ENCODE peak calls at places on chromosomes 3 and 15, in four cellular contexts. One of them, this sample, is unnamed.

GRCh38 chr3:119206611-119207511 is 33.5 kb downstream of the UPK1B start:
- DNase-seq in activated CD4-positive, CD25-positive, alpha-beta regulatory T cell treated with anti-CD3 and anti-CD28 coated beads, Interleukin-2, amount 50 U/mL, for 16 hours: no peak
- DNase-seq in stimulated activated CD4-positive, alpha-beta T cell treated with anti-CD3 and anti-CD28 coated beads, Interleukin-4, amount 100 ng/mL, for 48 hours: no peak
- DNase-seq in germinal center: no peak
- DNase-seq in this sample: no peak

GRCh38 chr3:181689546-181689945 is 22.2 kb upstream of the SOX2 start:
- DNase-seq in activated CD4-positive, CD25-positive, alpha-beta regulatory T cell treated with anti-CD3 and anti-CD28 coated beads, Interleukin-2, amount 50 U/mL, for 16 hours: no peak
- DNase-seq in stimulated activated CD4-positive, alpha-beta T cell treated with anti-CD3 and anti-CD28 coated beads, Interleukin-4, amount 100 ng/mL, for 48 hours: no peak
- DNase-seq in germinal center: no peak
- DNase-seq in this sample: no peak

GRCh38 chr3:43629254-43629653 is 7.4 kb upstream of the ANO10 start:
- DNase-seq in activated CD4-positive, CD25-positive, alpha-beta regulatory T cell treated with anti-CD3 and anti-CD28 coated beads, Interleukin-2, amount 50 U/mL, for 16 hours: no peak
- DNase-seq in stimulated activated CD4-positive, alpha-beta T cell treated with anti-CD3 and anti-CD28 coated beads, Interleukin-4, amount 100 ng/mL, for 48 hours: no peak
- DNase-seq in germinal center: no peak
- DNase-seq in this sample: no peak

GRCh38 chr3:177452487-177452886 is 255.2 kb upstream of the TBL1XR1 start:
- DNase-seq in activated CD4-positive, CD25-positive, alpha-beta regulatory T cell treated with anti-CD3 and anti-CD28 coated beads, Interleukin-2, amount 50 U/mL, for 16 hours: no peak
- DNase-seq in stimulated activated CD4-positive, alpha-beta T cell treated with anti-CD3 and anti-CD28 coated beads, Interleukin-4, amount 100 ng/mL, for 48 hours: no peak
- DNase-seq in germinal center: no peak
- DNase-seq in this sample: no peak

GRCh38 chr3:127061641-127062040 is 78.7 kb downstream of the PLXNA1 start:
- DNase-seq in activated CD4-positive, CD25-positive, alpha-beta regulatory T cell treated with anti-CD3 and anti-CD28 coated beads, Interleukin-2, amount 50 U/mL, for 16 hours: no peak
- DNase-seq in stimulated activated CD4-positive, alpha-beta T cell treated with anti-CD3 and anti-CD28 coated beads, Interleukin-4, amount 100 ng/mL, for 48 hours: no peak
- DNase-seq in germinal center: no peak
- DNase-seq in this sample: no peak

GRCh38 chr3:53166781-53167291 is 5.8 kb downstream of the PRKCD start:
- DNase-seq in activated CD4-positive, CD25-positive, alpha-beta regulatory T cell treated with anti-CD3 and anti-CD28 coated beads, Interleukin-2, amount 50 U/mL, for 16 hours: no peak
- DNase-seq in stimulated activated CD4-positive, alpha-beta T cell treated with anti-CD3 and anti-CD28 coated beads, Interleukin-4, amount 100 ng/mL, for 48 hours: no peak
- DNase-seq in germinal center: no peak
- DNase-seq in this sample: no peak

GRCh38 chr3:25447925-25448324 is 19.9 kb downstream of the RARB start:
- DNase-seq in activated CD4-positive, CD25-positive, alpha-beta regulatory T cell treated with anti-CD3 and anti-CD28 coated beads, Interleukin-2, amount 50 U/mL, for 16 hours: no peak
- DNase-seq in stimulated activated CD4-positive, alpha-beta T cell treated with anti-CD3 and anti-CD28 coated beads, Interleukin-4, amount 100 ng/mL, for 48 hours: no peak
- DNase-seq in germinal center: no peak
- DNase-seq in this sample: no peak

GRCh38 chr3:119637679-119638525 is 22.5 kb downstream of the POPDC2 start:
- DNase-seq in activated CD4-positive, CD25-positive, alpha-beta regulatory T cell treated with anti-CD3 and anti-CD28 coated beads, Interleukin-2, amount 50 U/mL, for 16 hours: no peak
- DNase-seq in stimulated activated CD4-positive, alpha-beta T cell treated with anti-CD3 and anti-CD28 coated beads, Interleukin-4, amount 100 ng/mL, for 48 hours: no peak
- DNase-seq in germinal center: peak
- DNase-seq in this sample: no peak

GRCh38 chr15:100731259-100732156 is 129.1 kb downstream of the ASB7 start:
- DNase-seq in activated CD4-positive, CD25-positive, alpha-beta regulatory T cell treated with anti-CD3 and anti-CD28 coated beads, Interleukin-2, amount 50 U/mL, for 16 hours: no peak
- DNase-seq in stimulated activated CD4-positive, alpha-beta T cell treated with anti-CD3 and anti-CD28 coated beads, Interleukin-4, amount 100 ng/mL, for 48 hours: no peak
- DNase-seq in germinal center: no peak
- DNase-seq in this sample: no peak

GRCh38 chr3:123755508-123755907 is 128.6 kb downstream of the MYLK start:
- DNase-seq in activated CD4-positive, CD25-positive, alpha-beta regulatory T cell treated with anti-CD3 and anti-CD28 coated beads, Interleukin-2, amount 50 U/mL, for 16 hours: no peak
- DNase-seq in stimulated activated CD4-positive, alpha-beta T cell treated with anti-CD3 and anti-CD28 coated beads, Interleukin-4, amount 100 ng/mL, for 48 hours: no peak
- DNase-seq in germinal center: no peak
- DNase-seq in this sample: no peak

GRCh38 chr3:149472393-149472792 is 2.1 kb upstream of the TM4SF4 start:
- DNase-seq in activated CD4-positive, CD25-positive, alpha-beta regulatory T cell treated with anti-CD3 and anti-CD28 coated beads, Interleukin-2, amount 50 U/mL, for 16 hours: no peak
- DNase-seq in stimulated activated CD4-positive, alpha-beta T cell treated with anti-CD3 and anti-CD28 coated beads, Interleukin-4, amount 100 ng/mL, for 48 hours: no peak
- DNase-seq in germinal center: no peak
- DNase-seq in this sample: no peak

GRCh38 chr3:119918992-119919933 is 137.4 kb downstream of the NR1I2 start:
- DNase-seq in activated CD4-positive, CD25-positive, alpha-beta regulatory T cell treated with anti-CD3 and anti-CD28 coated beads, Interleukin-2, amount 50 U/mL, for 16 hours: no peak
- DNase-seq in stimulated activated CD4-positive, alpha-beta T cell treated with anti-CD3 and anti-CD28 coated beads, Interleukin-4, amount 100 ng/mL, for 48 hours: no peak
- DNase-seq in germinal center: no peak
- DNase-seq in this sample: no peak

GRCh38 chr3:42590989-42591756 is 513 bp downstream of the SS18L2 start:
- DNase-seq in activated CD4-positive, CD25-positive, alpha-beta regulatory T cell treated with anti-CD3 and anti-CD28 coated beads, Interleukin-2, amount 50 U/mL, for 16 hours: no peak
- DNase-seq in stimulated activated CD4-positive, alpha-beta T cell treated with anti-CD3 and anti-CD28 coated beads, Interleukin-4, amount 100 ng/mL, for 48 hours: no peak
- DNase-seq in germinal center: no peak
- DNase-seq in this sample: no peak

GRCh38 chr15:29822100-29822684 is at the start of gene TJP1:
- DNase-seq in activated CD4-positive, CD25-positive, alpha-beta regulatory T cell treated with anti-CD3 and anti-CD28 coated beads, Interleukin-2, amount 50 U/mL, for 16 hours: no peak
- DNase-seq in stimulated activated CD4-positive, alpha-beta T cell treated with anti-CD3 and anti-CD28 coated beads, Interleukin-4, amount 100 ng/mL, for 48 hours: no peak
- DNase-seq in germinal center: peak
- DNase-seq in this sample: no peak

GRCh38 chr3:48187579-48188265 is 495 bp downstream of the CDC25A start:
- DNase-seq in activated CD4-positive, CD25-positive, alpha-beta regulatory T cell treated with anti-CD3 and anti-CD28 coated beads, Interleukin-2, amount 50 U/mL, for 16 hours: no peak
- DNase-seq in stimulated activated CD4-positive, alpha-beta T cell treated with anti-CD3 and anti-CD28 coated beads, Interleukin-4, amount 100 ng/mL, for 48 hours: peak
- DNase-seq in germinal center: peak
- DNase-seq in this sample: peak

GRCh38 chr3:158649791-158650190 is 5.5 kb downstream of the GFM1 start:
- DNase-seq in activated CD4-positive, CD25-positive, alpha-beta regulatory T cell treated with anti-CD3 and anti-CD28 coated beads, Interleukin-2, amount 50 U/mL, for 16 hours: no peak
- DNase-seq in stimulated activated CD4-positive, alpha-beta T cell treated with anti-CD3 and anti-CD28 coated beads, Interleukin-4, amount 100 ng/mL, for 48 hours: no peak
- DNase-seq in germinal center: no peak
- DNase-seq in this sample: no peak

GRCh38 chr3:115359507-115359906 is 212.4 kb upstream of the ZBTB20 start:
- DNase-seq in activated CD4-positive, CD25-positive, alpha-beta regulatory T cell treated with anti-CD3 and anti-CD28 coated beads, Interleukin-2, amount 50 U/mL, for 16 hours: no peak
- DNase-seq in stimulated activated CD4-positive, alpha-beta T cell treated with anti-CD3 and anti-CD28 coated beads, Interleukin-4, amount 100 ng/mL, for 48 hours: no peak
- DNase-seq in germinal center: no peak
- DNase-seq in this sample: no peak

GRCh38 chr15:69554321-69554961 is 101.8 kb downstream of the RPLP1 start:
- DNase-seq in activated CD4-positive, CD25-positive, alpha-beta regulatory T cell treated with anti-CD3 and anti-CD28 coated beads, Interleukin-2, amount 50 U/mL, for 16 hours: no peak
- DNase-seq in stimulated activated CD4-positive, alpha-beta T cell treated with anti-CD3 and anti-CD28 coated beads, Interleukin-4, amount 100 ng/mL, for 48 hours: no peak
- DNase-seq in germinal center: no peak
- DNase-seq in this sample: no peak

GRCh38 chr3:119380697-119381096 is 82.7 kb downstream of the TMEM39A start:
- DNase-seq in activated CD4-positive, CD25-positive, alpha-beta regulatory T cell treated with anti-CD3 and anti-CD28 coated beads, Interleukin-2, amount 50 U/mL, for 16 hours: no peak
- DNase-seq in stimulated activated CD4-positive, alpha-beta T cell treated with anti-CD3 and anti-CD28 coated beads, Interleukin-4, amount 100 ng/mL, for 48 hours: no peak
- DNase-seq in germinal center: no peak
- DNase-seq in this sample: no peak

GRCh38 chr3:20668411-20668810 is 482.4 kb upstream of the SGO1 start:
- DNase-seq in activated CD4-positive, CD25-positive, alpha-beta regulatory T cell treated with anti-CD3 and anti-CD28 coated beads, Interleukin-2, amount 50 U/mL, for 16 hours: no peak
- DNase-seq in stimulated activated CD4-positive, alpha-beta T cell treated with anti-CD3 and anti-CD28 coated beads, Interleukin-4, amount 100 ng/mL, for 48 hours: no peak
- DNase-seq in germinal center: no peak
- DNase-seq in this sample: no peak

GRCh38 chr3:169636928-169637327 is 26.6 kb downstream of the MECOM start:
- DNase-seq in activated CD4-positive, CD25-positive, alpha-beta regulatory T cell treated with anti-CD3 and anti-CD28 coated beads, Interleukin-2, amount 50 U/mL, for 16 hours: no peak
- DNase-seq in stimulated activated CD4-positive, alpha-beta T cell treated with anti-CD3 and anti-CD28 coated beads, Interleukin-4, amount 100 ng/mL, for 48 hours: no peak
- DNase-seq in germinal center: no peak
- DNase-seq in this sample: no peak

GRCh38 chr15:73962409-73962808 is 29.7 kb downstream of the STOML1 start:
- DNase-seq in activated CD4-positive, CD25-positive, alpha-beta regulatory T cell treated with anti-CD3 and anti-CD28 coated beads, Interleukin-2, amount 50 U/mL, for 16 hours: no peak
- DNase-seq in stimulated activated CD4-positive, alpha-beta T cell treated with anti-CD3 and anti-CD28 coated beads, Interleukin-4, amount 100 ng/mL, for 48 hours: no peak
- DNase-seq in germinal center: no peak
- DNase-seq in this sample: no peak

GRCh38 chr3:172646439-172647015 is 64.3 kb downstream of the NCEH1 start:
- DNase-seq in activated CD4-positive, CD25-positive, alpha-beta regulatory T cell treated with anti-CD3 and anti-CD28 coated beads, Interleukin-2, amount 50 U/mL, for 16 hours: no peak
- DNase-seq in stimulated activated CD4-positive, alpha-beta T cell treated with anti-CD3 and anti-CD28 coated beads, Interleukin-4, amount 100 ng/mL, for 48 hours: no peak
- DNase-seq in germinal center: no peak
- DNase-seq in this sample: no peak

GRCh38 chr15:87739866-87740265 is 516.7 kb downstream of the NTRK3 start:
- DNase-seq in activated CD4-positive, CD25-positive, alpha-beta regulatory T cell treated with anti-CD3 and anti-CD28 coated beads, Interleukin-2, amount 50 U/mL, for 16 hours: no peak
- DNase-seq in stimulated activated CD4-positive, alpha-beta T cell treated with anti-CD3 and anti-CD28 coated beads, Interleukin-4, amount 100 ng/mL, for 48 hours: no peak
- DNase-seq in germinal center: no peak
- DNase-seq in this sample: no peak

GRCh38 chr3:187930021-187930420 is 184.8 kb upstream of the BCL6 start:
- DNase-seq in activated CD4-positive, CD25-positive, alpha-beta regulatory T cell treated with anti-CD3 and anti-CD28 coated beads, Interleukin-2, amount 50 U/mL, for 16 hours: no peak
- DNase-seq in stimulated activated CD4-positive, alpha-beta T cell treated with anti-CD3 and anti-CD28 coated beads, Interleukin-4, amount 100 ng/mL, for 48 hours: no peak
- DNase-seq in germinal center: no peak
- DNase-seq in this sample: no peak

GRCh38 chr15:45225506-45226273 is 26.3 kb upstream of the SLC28A2 start:
- DNase-seq in activated CD4-positive, CD25-positive, alpha-beta regulatory T cell treated with anti-CD3 and anti-CD28 coated beads, Interleukin-2, amount 50 U/mL, for 16 hours: no peak
- DNase-seq in stimulated activated CD4-positive, alpha-beta T cell treated with anti-CD3 and anti-CD28 coated beads, Interleukin-4, amount 100 ng/mL, for 48 hours: no peak
- DNase-seq in germinal center: no peak
- DNase-seq in this sample: no peak

GRCh38 chr15:67396109-67396508 is 124.8 kb upstream of the C15orf61 start:
- DNase-seq in activated CD4-positive, CD25-positive, alpha-beta regulatory T cell treated with anti-CD3 and anti-CD28 coated beads, Interleukin-2, amount 50 U/mL, for 16 hours: no peak
- DNase-seq in stimulated activated CD4-positive, alpha-beta T cell treated with anti-CD3 and anti-CD28 coated beads, Interleukin-4, amount 100 ng/mL, for 48 hours: no peak
- DNase-seq in germinal center: no peak
- DNase-seq in this sample: no peak

GRCh38 chr15:58340176-58340575 is 91.6 kb upstream of the LIPC start:
- DNase-seq in activated CD4-positive, CD25-positive, alpha-beta regulatory T cell treated with anti-CD3 and anti-CD28 coated beads, Interleukin-2, amount 50 U/mL, for 16 hours: no peak
- DNase-seq in stimulated activated CD4-positive, alpha-beta T cell treated with anti-CD3 and anti-CD28 coated beads, Interleukin-4, amount 100 ng/mL, for 48 hours: no peak
- DNase-seq in germinal center: no peak
- DNase-seq in this sample: no peak

GRCh38 chr3:118882353-118882947 is 152.2 kb downstream of the IGSF11 start:
- DNase-seq in activated CD4-positive, CD25-positive, alpha-beta regulatory T cell treated with anti-CD3 and anti-CD28 coated beads, Interleukin-2, amount 50 U/mL, for 16 hours: peak
- DNase-seq in stimulated activated CD4-positive, alpha-beta T cell treated with anti-CD3 and anti-CD28 coated beads, Interleukin-4, amount 100 ng/mL, for 48 hours: peak
- DNase-seq in germinal center: peak
- DNase-seq in this sample: peak

GRCh38 chr3:61562810-61563613 is 1.6 kb downstream of the PTPRG start:
- DNase-seq in activated CD4-positive, CD25-positive, alpha-beta regulatory T cell treated with anti-CD3 and anti-CD28 coated beads, Interleukin-2, amount 50 U/mL, for 16 hours: no peak
- DNase-seq in stimulated activated CD4-positive, alpha-beta T cell treated with anti-CD3 and anti-CD28 coated beads, Interleukin-4, amount 100 ng/mL, for 48 hours: no peak
- DNase-seq in germinal center: no peak
- DNase-seq in this sample: no peak

GRCh38 chr3:46665763-46666470 is 27.6 kb downstream of the ALS2CL start:
- DNase-seq in activated CD4-positive, CD25-positive, alpha-beta regulatory T cell treated with anti-CD3 and anti-CD28 coated beads, Interleukin-2, amount 50 U/mL, for 16 hours: no peak
- DNase-seq in stimulated activated CD4-positive, alpha-beta T cell treated with anti-CD3 and anti-CD28 coated beads, Interleukin-4, amount 100 ng/mL, for 48 hours: no peak
- DNase-seq in germinal center: no peak
- DNase-seq in this sample: no peak

GRCh38 chr3:144272715-144273114 is 301.1 kb downstream of the DIPK2A start:
- DNase-seq in activated CD4-positive, CD25-positive, alpha-beta regulatory T cell treated with anti-CD3 and anti-CD28 coated beads, Interleukin-2, amount 50 U/mL, for 16 hours: no peak
- DNase-seq in stimulated activated CD4-positive, alpha-beta T cell treated with anti-CD3 and anti-CD28 coated beads, Interleukin-4, amount 100 ng/mL, for 48 hours: no peak
- DNase-seq in germinal center: no peak
- DNase-seq in this sample: no peak

GRCh38 chr3:129943020-129943419 is 31.5 kb upstream of the TRH start:
- DNase-seq in activated CD4-positive, CD25-positive, alpha-beta regulatory T cell treated with anti-CD3 and anti-CD28 coated beads, Interleukin-2, amount 50 U/mL, for 16 hours: no peak
- DNase-seq in stimulated activated CD4-positive, alpha-beta T cell treated with anti-CD3 and anti-CD28 coated beads, Interleukin-4, amount 100 ng/mL, for 48 hours: no peak
- DNase-seq in germinal center: no peak
- DNase-seq in this sample: no peak

GRCh38 chr3:148884261-148884660 is 19.2 kb downstream of the CPA3 start:
- DNase-seq in activated CD4-positive, CD25-positive, alpha-beta regulatory T cell treated with anti-CD3 and anti-CD28 coated beads, Interleukin-2, amount 50 U/mL, for 16 hours: no peak
- DNase-seq in stimulated activated CD4-positive, alpha-beta T cell treated with anti-CD3 and anti-CD28 coated beads, Interleukin-4, amount 100 ng/mL, for 48 hours: no peak
- DNase-seq in germinal center: no peak
- DNase-seq in this sample: no peak